ENCODE peak calls at places on chromosomes 11 and 22, in ten cellular contexts. V is astrocyte, L is fibroblast of lung, Y is esophagus muscularis mucosa, Q is PC-9, U is tibial nerve, H is fibroblast of mammary gland, T is left lung, K is BE2C, D is A549. N is an unnamed sample.

GRCh38 chr11:118735203-118735602 is 55.8 kb upstream of the TREH start:
- DNase-seq in V (no peak), L (no peak), Y (no peak), Q (peak), U (no peak), H (no peak), T (no peak), K (no peak), D (no peak), N (no peak)

GRCh38 chr11:97225794-97226193 is 836.0 kb downstream of the JRKL start:
- DNase-seq in V (no peak), L (no peak), Y (no peak), Q (no peak), U (no peak), H (no peak), T (no peak), K (no peak), D (no peak), N (no peak)

GRCh38 chr11:45366196-45366595 is 80.1 kb upstream of the SYT13 start:
- DNase-seq in V (no peak), L (no peak), Y (no peak), Q (no peak), U (no peak), H (no peak), T (no peak), K (no peak), D (no peak), N (no peak)

GRCh38 chr11:17098632-17099031 is 21.2 kb upstream of the RPS13 start:
- DNase-seq in V (no peak), L (no peak), Y (no peak), Q (no peak), U (no peak), H (no peak), T (no peak), K (no peak), D (no peak), N (no peak)

GRCh38 chr11:15884792-15885540 is 471.4 kb downstream of the SOX6 start:
- DNase-seq in V (no peak), L (no peak), Y (no peak), Q (no peak), U (no peak), H (no peak), T (no peak), K (peak), D (no peak), N (no peak)

GRCh38 chr11:115084191-115084590 is 405.9 kb downstream of the NXPE2 start:
- DNase-seq in V (no peak), L (no peak), Y (no peak), Q (no peak), U (no peak), H (no peak), T (no peak), K (peak), D (no peak), N (no peak)

GRCh38 chr11:128607819-128608218 is 20.5 kb upstream of the ETS1 start:
- DNase-seq in V (no peak), L (no peak), Y (no peak), Q (no peak), U (no peak), H (no peak), T (no peak), K (no peak), D (no peak), N (no peak)

GRCh38 chr11:118436639-118437045 is 350 bp downstream of the KMT2A start:
- DNase-seq in V (no peak), L (peak), Y (no peak), Q (peak), U (peak), H (peak), T (peak), K (peak), D (no peak), N (no peak)

GRCh38 chr11:123302751-123303195 is 107.7 kb upstream of the CLMP start:
- DNase-seq in V (peak), L (peak), Y (no peak), Q (no peak), U (no peak), H (peak), T (no peak), K (no peak), D (peak), N (peak)

GRCh38 chr22:23452231-23453010 is 127.7 kb downstream of the IGLL1 start:
- DNase-seq in V (no peak), L (no peak), Y (peak), Q (no peak), U (no peak), H (no peak), T (no peak), K (no peak), D (no peak), N (no peak)

GRCh38 chr11:27375370-27375769 is 12.4 kb upstream of the CCDC34 start:
- DNase-seq in V (no peak), L (no peak), Y (no peak), Q (no peak), U (no peak), H (no peak), T (no peak), K (no peak), D (no peak), N (no peak)

GRCh38 chr11:120522021-120522420 is 10.5 kb downstream of the GRIK4 start:
- DNase-seq in V (no peak), L (no peak), Y (no peak), Q (no peak), U (no peak), H (no peak), T (peak), K (no peak), D (no peak), N (no peak)
- H3K4me3 ChIP-seq in V (no peak), L (no peak), Y (no peak), Q (no peak), U (no peak), H (no peak), T (no peak), K (no peak), D (no peak), N (no peak)

DNA sequence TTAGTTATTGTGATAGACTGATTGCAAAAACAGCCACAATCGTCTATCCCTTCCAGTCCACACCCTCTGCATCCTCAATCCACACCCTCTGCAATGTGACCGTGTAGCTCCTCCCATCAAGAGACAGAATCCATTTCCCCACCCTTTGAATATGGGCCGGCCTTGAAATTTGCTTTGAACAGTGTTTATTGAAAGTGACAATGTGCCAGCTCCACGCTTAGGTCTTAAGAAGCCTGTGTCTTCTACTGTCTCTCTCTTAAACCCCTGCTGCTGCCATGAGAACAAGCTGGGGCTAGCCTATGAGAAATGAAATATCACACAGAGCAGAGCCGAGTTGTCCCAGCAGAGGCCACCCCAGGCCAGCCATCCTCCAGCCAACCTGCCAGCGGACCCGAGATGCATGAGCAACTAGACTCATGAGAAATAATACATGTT is 22.3 kb upstream of the MICAL2 start:
- DNase-seq in V (peak), L (peak), Y (no peak), Q (peak), U (no peak), H (peak), T (no peak), K (no peak), D (peak), N (no peak)
- TF ChIP-seq CTCF in V (peak), L (peak), Y (peak), Q (no peak), U (no peak), H (peak), T (no peak), K (peak), D (peak), N (no peak)

GRCh38 chr11:57312511-57313021 is 12.2 kb downstream of the TNKS1BP1 start:
- DNase-seq in V (no peak), L (no peak), Y (no peak), Q (no peak), U (no peak), H (no peak), T (peak), K (no peak), D (no peak), N (no peak)
- H3K4me3 ChIP-seq in V (no peak), L (no peak), Y (no peak), Q (no peak), U (no peak), H (no peak), T (no peak), K (no peak), D (no peak), N (no peak)

GRCh38 chr22:19957445-19957844 is 15.8 kb upstream of the TXNRD2 start:
- DNase-seq in V (no peak), L (no peak), Y (no peak), Q (no peak), U (no peak), H (no peak), T (peak), K (no peak), D (no peak), N (no peak)
- TF ChIP-seq CTCF in V (no peak), L (no peak), Y (no peak), Q (no peak), U (no peak), H (no peak), T (no peak), K (peak), D (no peak), N (no peak)

GRCh38 chr11:83284501-83285051 is 1.6 kb downstream of the CCDC90B start:
- DNase-seq in V (no peak), L (no peak), Y (no peak), Q (no peak), U (no peak), H (no peak), T (no peak), K (no peak), D (no peak), N (no peak)

GRCh38 chr11:83285771-83286528 is at the start of gene CCDC90B:
- DNase-seq in V (peak), L (peak), Y (peak), Q (peak), U (peak), H (peak), T (peak), K (peak), D (peak), N (peak)

GRCh38 chr11:83280256-83280655 is 5.9 kb downstream of the CCDC90B start:
- DNase-seq in V (peak), L (peak), Y (no peak), Q (no peak), U (no peak), H (no peak), T (no peak), K (no peak), D (no peak), N (no peak)

GRCh38 chr11:83285131-83285770 is 916 bp downstream of the CCDC90B start:
- DNase-seq in V (peak), L (no peak), Y (no peak), Q (no peak), U (no peak), H (no peak), T (no peak), K (no peak), D (no peak), N (no peak)

DNA sequence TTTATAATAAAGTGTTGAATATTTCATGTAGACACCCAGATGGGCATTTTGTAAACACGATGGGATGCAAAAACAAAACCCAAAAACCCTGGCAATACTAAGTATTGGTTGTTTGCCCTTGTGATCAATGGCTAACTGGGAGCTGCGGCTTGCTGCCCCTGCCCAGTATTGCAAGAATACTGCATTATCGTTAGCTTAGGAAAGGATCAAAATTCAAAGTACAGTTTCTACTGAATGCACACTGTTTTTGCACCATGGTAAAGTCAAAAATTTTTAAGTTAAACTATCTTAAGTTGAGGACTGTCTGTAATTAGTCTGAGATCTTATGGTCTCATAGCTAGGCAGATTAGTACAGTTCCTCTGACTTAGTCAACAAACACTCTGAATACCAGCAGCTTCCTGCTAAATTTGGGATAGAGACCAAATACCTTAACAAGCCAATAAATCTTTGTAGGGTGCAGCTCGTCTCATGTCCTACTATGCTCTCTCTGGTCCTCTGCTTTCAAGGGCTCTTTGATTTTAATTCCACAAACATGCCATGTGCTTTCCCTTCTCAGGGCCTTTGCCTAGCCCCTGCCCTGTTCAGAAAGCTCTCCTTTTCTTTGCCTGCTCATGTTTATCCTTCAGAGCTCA is 4.0 kb downstream of the CCDC90B start:
- DNase-seq in V (peak), L (peak), Y (no peak), Q (no peak), U (no peak), H (no peak), T (no peak), K (no peak), D (no peak), N (no peak)
- H3K4me3 ChIP-seq in V (no peak), L (peak), Y (no peak), Q (no peak), U (no peak), H (no peak), T (no peak), K (no peak), D (no peak), N (no peak)

GRCh38 chr11:12757416-12757815 is 83.2 kb downstream of the TEAD1 start:
- DNase-seq in V (no peak), L (no peak), Y (no peak), Q (no peak), U (no peak), H (no peak), T (no peak), K (no peak), D (no peak), N (no peak)

GRCh38 chr11:12764187-12764914 is 90.1 kb downstream of the TEAD1 start:
- DNase-seq in V (no peak), L (no peak), Y (no peak), Q (no peak), U (no peak), H (no peak), T (no peak), K (peak), D (no peak), N (no peak)

GRCh38 chr11:12762283-12762682 is 88.1 kb downstream of the TEAD1 start:
- DNase-seq in V (no peak), L (no peak), Y (no peak), Q (no peak), U (no peak), H (no peak), T (no peak), K (no peak), D (no peak), N (no peak)

GRCh38 chr11:12762696-12763324 is 88.6 kb downstream of the TEAD1 start:
- DNase-seq in V (no peak), L (no peak), Y (no peak), Q (no peak), U (no peak), H (no peak), T (no peak), K (no peak), D (no peak), N (no peak)

GRCh38 chr11:12761029-12761428 is 86.8 kb downstream of the TEAD1 start:
- DNase-seq in V (no peak), L (peak), Y (no peak), Q (no peak), U (no peak), H (peak), T (no peak), K (no peak), D (peak), N (no peak)
- TF ChIP-seq CTCF in V (peak), L (peak), Y (no peak), Q (peak), U (no peak), H (peak), T (no peak), K (no peak), D (peak), N (peak)

GRCh38 chr22:49632199-49633009 is 195.3 kb downstream of the BRD1 start:
- DNase-seq in V (peak), L (peak), Y (no peak), Q (no peak), U (peak), H (peak), T (peak), K (peak), D (peak), N (no peak)
- H3K4me3 ChIP-seq in V (peak), L (peak), Y (peak), Q (no peak), U (peak), H (no peak), T (no peak), K (peak), D (peak), N (no peak)

DNA sequence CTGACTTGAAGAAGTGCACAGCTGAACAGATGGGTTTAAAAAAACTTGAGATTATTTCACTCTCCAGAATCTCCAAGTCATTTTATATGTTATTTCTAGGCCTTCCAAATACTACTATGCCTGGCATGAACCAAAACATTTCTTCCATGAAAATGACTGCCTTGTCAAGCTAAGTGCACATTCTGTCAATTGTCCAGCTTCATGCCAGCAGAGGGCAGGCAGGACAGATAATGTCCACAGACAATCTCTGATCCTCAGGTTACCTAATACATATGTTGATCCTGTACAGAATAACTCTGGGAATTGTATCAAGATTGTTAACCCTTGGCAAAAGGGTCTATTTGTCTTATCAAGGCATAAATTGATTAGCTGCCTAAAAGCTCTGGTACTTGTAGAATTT is 229.5 kb downstream of the AASDHPPT start:
- DNase-seq in V (no peak), L (no peak), Y (no peak), Q (no peak), U (no peak), H (peak), T (no peak), K (no peak), D (peak), N (no peak)
- TF ChIP-seq CTCF in V (no peak), L (peak), Y (no peak), Q (peak), U (no peak), H (peak), T (no peak), K (no peak), D (peak), N (no peak)

DNA sequence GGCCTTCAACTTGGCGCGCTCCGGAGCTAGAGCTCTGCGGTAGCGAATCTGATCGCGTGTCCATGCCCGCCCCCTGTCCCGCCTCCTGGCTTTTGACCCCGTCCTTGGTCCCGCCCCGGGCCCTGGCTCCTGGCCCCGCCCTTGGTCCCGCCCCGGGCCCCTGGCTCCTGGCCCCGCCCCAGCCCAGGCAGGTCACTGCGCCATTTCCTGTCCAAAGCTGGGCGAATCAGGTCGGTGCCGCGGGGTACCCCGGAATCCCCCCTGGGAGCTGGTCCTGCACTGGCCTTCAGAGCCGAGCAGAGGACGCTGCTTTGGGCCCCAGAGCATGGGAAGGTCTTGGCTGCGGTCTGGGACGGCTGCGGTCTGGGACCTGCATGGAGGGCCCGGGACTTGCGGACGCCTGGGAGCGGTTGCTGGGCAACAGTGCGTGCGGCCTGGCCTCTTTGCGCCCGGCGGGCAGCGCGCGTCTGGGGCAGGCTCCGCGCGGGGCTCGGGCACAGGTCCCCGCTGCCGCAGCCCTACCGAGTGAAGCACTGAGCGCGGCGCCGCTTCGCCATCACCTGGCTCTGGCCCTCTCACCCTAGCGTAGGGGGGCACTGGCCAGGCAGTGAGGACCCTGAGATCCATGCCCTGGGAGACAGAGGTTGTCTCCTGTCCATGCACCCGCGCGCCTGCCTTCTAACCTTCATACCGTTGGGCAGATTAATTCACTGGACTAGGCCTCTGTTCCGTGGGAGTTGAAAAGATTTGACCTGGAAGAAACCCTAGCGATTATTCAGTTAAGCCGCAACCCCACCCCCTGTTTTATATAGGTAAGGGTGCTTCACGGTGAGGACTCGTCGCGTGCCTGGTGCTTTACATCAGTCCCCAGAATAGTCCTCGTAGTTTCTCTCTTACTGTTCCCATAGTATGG is at the start of gene TTC12:
- DNase-seq in V (peak), L (peak), Y (peak), Q (peak), U (peak), H (peak), T (peak), K (peak), D (peak), N (peak)
- H3K4me3 ChIP-seq in V (peak), L (peak), Y (peak), Q (peak), U (peak), H (peak), T (peak), K (peak), D (peak), N (peak)

GRCh38 chr11:14232652-14233051 is 126.3 kb downstream of the RRAS2 start:
- DNase-seq in V (no peak), L (no peak), Y (no peak), Q (no peak), U (no peak), H (no peak), T (no peak), K (no peak), D (peak), N (no peak)
- TF ChIP-seq CTCF in V (no peak), L (peak), Y (no peak), Q (no peak), U (no peak), H (peak), T (no peak), K (peak), D (peak), N (peak)

N was measured in GM12864.